ENCODE peak calls at places on chromosomes 1 and 21, in five cellular contexts. One of them, this sample, is unnamed.
A peak's percentile ranks its signal among the peaks of the same experiment; 100 is the strongest.

GRCh38 chr1:22562584-22563551 is at the start of gene EPHA8:
- DNase-seq in A549: no peak
- DNase-seq in body of pancreas: peak; percentile 77
- DNase-seq in heart right ventricle: no peak
- DNase-seq in hepatocyte: no peak
- DNase-seq in this sample: no peak

GRCh38 chr1:98766241-98766640 is 104.7 kb downstream of the SNX7 start:
- DNase-seq in A549: no peak
- DNase-seq in body of pancreas: no peak
- DNase-seq in heart right ventricle: no peak
- DNase-seq in hepatocyte: no peak
- DNase-seq in this sample: no peak

GRCh38 chr21:40447016-40447415 is 399.9 kb downstream of the DSCAM start:
- DNase-seq in A549: no peak
- DNase-seq in body of pancreas: no peak
- DNase-seq in heart right ventricle: no peak
- DNase-seq in hepatocyte: no peak
- DNase-seq in this sample: no peak

GRCh38 chr21:42570362-42570761 is 56.7 kb downstream of the SLC37A1 start:
- DNase-seq in A549: no peak
- DNase-seq in body of pancreas: no peak
- DNase-seq in heart right ventricle: no peak
- DNase-seq in hepatocyte: no peak
- DNase-seq in this sample: peak; percentile 5

GRCh38 chr1:29593601-29594382 is 357.5 kb downstream of the PTPRU start:
- DNase-seq in A549: no peak
- DNase-seq in body of pancreas: no peak
- DNase-seq in heart right ventricle: no peak
- DNase-seq in hepatocyte: no peak
- DNase-seq in this sample: no peak

GRCh38 chr1:15851251-15852035 is 3.9 kb downstream of the SPEN start:
- DNase-seq in A549: no peak
- DNase-seq in body of pancreas: no peak
- DNase-seq in heart right ventricle: no peak
- DNase-seq in hepatocyte: no peak
- DNase-seq in this sample: no peak

GRCh38 chr21:44647222-44647552 is 973 bp downstream of the KRTAP10-11 start:
- DNase-seq in A549: no peak
- DNase-seq in body of pancreas: no peak
- DNase-seq in heart right ventricle: no peak
- DNase-seq in hepatocyte: no peak
- DNase-seq in this sample: no peak

GRCh38 chr1:212607206-212607923 is 1.2 kb upstream of the ATF3 start:
- DNase-seq in A549: no peak
- DNase-seq in body of pancreas: peak; percentile 78
- DNase-seq in heart right ventricle: peak; percentile 35
- DNase-seq in hepatocyte: no peak
- DNase-seq in this sample: peak; percentile 49

GRCh38 chr1:86339014-86339413 is 57.1 kb downstream of the ODF2L start:
- DNase-seq in A549: no peak
- DNase-seq in body of pancreas: no peak
- DNase-seq in heart right ventricle: no peak
- DNase-seq in hepatocyte: no peak
- DNase-seq in this sample: no peak

GRCh38 chr1:23209765-23210164 is 7.5 kb downstream of the HTR1D start:
- DNase-seq in A549: no peak
- DNase-seq in body of pancreas: no peak
- DNase-seq in heart right ventricle: no peak
- DNase-seq in hepatocyte: no peak
- DNase-seq in this sample: no peak

GRCh38 chr1:81582467-81582986 is 218.2 kb upstream of the ADGRL2 start:
- DNase-seq in A549: peak; percentile 0
- DNase-seq in body of pancreas: no peak
- DNase-seq in heart right ventricle: no peak
- DNase-seq in hepatocyte: no peak
- DNase-seq in this sample: no peak

GRCh38 chr1:9672444-9672843 is 20.9 kb downstream of the PIK3CD start:
- DNase-seq in A549: no peak
- DNase-seq in body of pancreas: no peak
- DNase-seq in heart right ventricle: no peak
- DNase-seq in hepatocyte: no peak
- DNase-seq in this sample: no peak

GRCh38 chr21:43917515-43918384 is 52.7 kb downstream of the AGPAT3 start:
- DNase-seq in A549: no peak
- DNase-seq in body of pancreas: no peak
- DNase-seq in heart right ventricle: no peak
- DNase-seq in hepatocyte: no peak
- DNase-seq in this sample: no peak

GRCh38 chr1:39954870-39955546 is at the start of gene MFSD2A:
- DNase-seq in A549: peak; percentile 78
- DNase-seq in body of pancreas: peak; percentile 92
- DNase-seq in heart right ventricle: peak; percentile 91
- DNase-seq in hepatocyte: peak; percentile 90
- DNase-seq in this sample: peak; percentile 88

GRCh38 chr1:23657659-23658275 is 33.8 kb upstream of the RPL11 start:
- DNase-seq in A549: peak; percentile 63
- DNase-seq in body of pancreas: peak; percentile 53
- DNase-seq in heart right ventricle: peak; percentile 34
- DNase-seq in hepatocyte: peak; percentile 65
- DNase-seq in this sample: peak; percentile 39

GRCh38 chr1:202112864-202113689 is 9.6 kb upstream of the GPR37L1 start:
- DNase-seq in A549: peak; percentile 85
- DNase-seq in body of pancreas: peak; percentile 79
- DNase-seq in heart right ventricle: peak; percentile 61
- DNase-seq in hepatocyte: peak; percentile 67
- DNase-seq in this sample: no peak

GRCh38 chr21:33042812-33043211 is 17.1 kb downstream of the OLIG2 start:
- DNase-seq in A549: peak; percentile 45
- DNase-seq in body of pancreas: no peak
- DNase-seq in heart right ventricle: no peak
- DNase-seq in hepatocyte: no peak
- DNase-seq in this sample: no peak

GRCh38 chr21:36441715-36442114 is 38.2 kb downstream of the CLDN14 start:
- DNase-seq in A549: no peak
- DNase-seq in body of pancreas: no peak
- DNase-seq in heart right ventricle: no peak
- DNase-seq in hepatocyte: no peak
- DNase-seq in this sample: no peak

GRCh38 chr1:110058591-110058990 is 11.9 kb downstream of the ALX3 start:
- DNase-seq in A549: no peak
- DNase-seq in body of pancreas: no peak
- DNase-seq in heart right ventricle: no peak
- DNase-seq in hepatocyte: no peak
- DNase-seq in this sample: no peak

GRCh38 chr1:192270398-192270797 is 46.4 kb upstream of the RGS21 start:
- DNase-seq in A549: no peak
- DNase-seq in body of pancreas: no peak
- DNase-seq in heart right ventricle: no peak
- DNase-seq in hepatocyte: no peak
- DNase-seq in this sample: no peak

GRCh38 chr1:245915851-245916250 is 591.2 kb downstream of the SMYD3 start:
- DNase-seq in A549: no peak
- DNase-seq in body of pancreas: no peak
- DNase-seq in heart right ventricle: no peak
- DNase-seq in hepatocyte: no peak
- DNase-seq in this sample: no peak

GRCh38 chr1:183734600-183735036 is 70.3 kb upstream of the RGL1 start:
- DNase-seq in A549: no peak
- DNase-seq in body of pancreas: no peak
- DNase-seq in heart right ventricle: peak; percentile 66
- DNase-seq in hepatocyte: peak; percentile 35
- DNase-seq in this sample: peak; percentile 58

GRCh38 chr1:41674501-41674900 is 190.0 kb upstream of the EDN2 start:
- DNase-seq in A549: no peak
- DNase-seq in body of pancreas: no peak
- DNase-seq in heart right ventricle: no peak
- DNase-seq in hepatocyte: no peak
- DNase-seq in this sample: no peak

GRCh38 chr1:77756052-77756754 is 3.4 kb downstream of the USP33 start:
- DNase-seq in A549: no peak
- DNase-seq in body of pancreas: no peak
- DNase-seq in heart right ventricle: no peak
- DNase-seq in hepatocyte: no peak
- DNase-seq in this sample: no peak

GRCh38 chr1:150973826-150974579 is 632 bp downstream of the CERS2 start:
- DNase-seq in A549: no peak
- DNase-seq in body of pancreas: peak; percentile 47
- DNase-seq in heart right ventricle: peak; percentile 20
- DNase-seq in hepatocyte: peak; percentile 69
- DNase-seq in this sample: peak; percentile 45

GRCh38 chr1:42420911-42421585 is 34.8 kb downstream of the ZMYND12 start:
- DNase-seq in A549: no peak
- DNase-seq in body of pancreas: peak; percentile 80
- DNase-seq in heart right ventricle: peak; percentile 63
- DNase-seq in hepatocyte: peak; percentile 82
- DNase-seq in this sample: peak; percentile 87

GRCh38 chr1:1434131-1434811 is 1.2 kb upstream of the VWA1 start:
- DNase-seq in A549: no peak
- DNase-seq in body of pancreas: peak; percentile 71
- DNase-seq in heart right ventricle: peak; percentile 77
- DNase-seq in hepatocyte: no peak
- DNase-seq in this sample: peak; percentile 76

GRCh38 chr1:181123173-181123572 is 34.7 kb downstream of the IER5 start:
- DNase-seq in A549: no peak
- DNase-seq in body of pancreas: no peak
- DNase-seq in heart right ventricle: no peak
- DNase-seq in hepatocyte: no peak
- DNase-seq in this sample: no peak

GRCh38 chr1:93701619-93702018 is 20.0 kb upstream of the BCAR3 start:
- DNase-seq in A549: peak; percentile 93
- DNase-seq in body of pancreas: no peak
- DNase-seq in heart right ventricle: no peak
- DNase-seq in hepatocyte: peak; percentile 69
- DNase-seq in this sample: no peak

GRCh38 chr1:116167625-116168276 is 56.6 kb downstream of the MAB21L3 start:
- DNase-seq in A549: no peak
- DNase-seq in body of pancreas: peak; percentile 31
- DNase-seq in heart right ventricle: no peak
- DNase-seq in hepatocyte: peak; percentile 69
- DNase-seq in this sample: no peak

GRCh38 chr1:157882560-157882959 is 41.0 kb upstream of the CD5L start:
- DNase-seq in A549: no peak
- DNase-seq in body of pancreas: no peak
- DNase-seq in heart right ventricle: no peak
- DNase-seq in hepatocyte: no peak
- DNase-seq in this sample: no peak

GRCh38 chr1:228312091-228312764 is 94.4 kb downstream of the TRIM11 start:
- DNase-seq in A549: no peak
- DNase-seq in body of pancreas: no peak
- DNase-seq in heart right ventricle: no peak
- DNase-seq in hepatocyte: no peak
- DNase-seq in this sample: no peak

GRCh38 chr1:180584869-180585268 is 26.1 kb downstream of the OVAAL start:
- DNase-seq in A549: no peak
- DNase-seq in body of pancreas: no peak
- DNase-seq in heart right ventricle: no peak
- DNase-seq in hepatocyte: no peak
- DNase-seq in this sample: no peak

GRCh38 chr1:97623220-97623619 is 297.6 kb downstream of the DPYD start:
- DNase-seq in A549: no peak
- DNase-seq in body of pancreas: no peak
- DNase-seq in heart right ventricle: no peak
- DNase-seq in hepatocyte: no peak
- DNase-seq in this sample: no peak

GRCh38 chr1:154104433-154105082 is 50.3 kb downstream of the NUP210L start:
- DNase-seq in A549: no peak
- DNase-seq in body of pancreas: no peak
- DNase-seq in heart right ventricle: no peak
- DNase-seq in hepatocyte: peak; percentile 11
- DNase-seq in this sample: no peak

GRCh38 chr1:203268901-203269653 is 36.2 kb upstream of the BTG2 start:
- DNase-seq in A549: peak; percentile 84
- DNase-seq in body of pancreas: peak; percentile 43
- DNase-seq in heart right ventricle: no peak
- DNase-seq in hepatocyte: peak; percentile 90
- DNase-seq in this sample: peak; percentile 55
- H3K4me3 ChIP-seq in A549: no peak overlapping the region
- H3K4me3 ChIP-seq in body of pancreas: no peak overlapping the region
- H3K4me3 ChIP-seq in heart right ventricle: no peak overlapping the region
- H3K4me3 ChIP-seq in hepatocyte: no peak overlapping the region
- H3K4me3 ChIP-seq in this sample: no peak overlapping the region

DNA sequence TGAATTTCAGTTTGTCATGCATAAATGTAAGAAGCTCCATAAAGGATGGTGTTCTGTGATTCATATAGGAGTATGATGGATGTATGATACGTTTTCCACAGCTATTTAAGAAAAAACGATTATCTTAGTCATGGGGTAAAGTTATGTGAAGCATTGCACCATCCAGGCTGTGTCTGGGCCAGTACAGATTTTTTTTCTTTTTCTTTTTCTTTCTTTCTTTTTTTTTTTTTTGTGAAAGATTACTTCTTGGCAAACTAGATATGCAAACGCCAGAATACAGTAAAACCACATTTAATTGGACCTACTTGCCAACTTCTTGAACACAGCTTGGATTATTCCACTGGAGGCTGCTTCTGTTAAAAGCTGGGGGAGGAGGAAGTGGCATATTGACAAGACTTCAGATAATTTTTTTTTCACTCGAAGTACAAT is 14.9 kb downstream of the ZBTB18 start:
- DNase-seq in A549: no peak
- DNase-seq in body of pancreas: no peak
- DNase-seq in heart right ventricle: no peak
- DNase-seq in hepatocyte: no peak
- DNase-seq in this sample: no peak
- H3K27ac ChIP-seq in A549: peak overlapping the region; percentile 41
- H3K27ac ChIP-seq in body of pancreas: no peak overlapping the region
- H3K27ac ChIP-seq in heart right ventricle: no peak overlapping the region
- H3K27ac ChIP-seq in hepatocyte: peak overlapping the region; percentile 77
- H3K27ac ChIP-seq in this sample: no peak overlapping the region

GRCh38 chr1:161021959-161022332 is 994 bp upstream of the F11R start:
- DNase-seq in A549: peak; percentile 58
- DNase-seq in body of pancreas: no peak
- DNase-seq in heart right ventricle: no peak
- DNase-seq in hepatocyte: no peak
- DNase-seq in this sample: no peak
- H3K4me3 ChIP-seq in A549: peak overlapping the region; percentile 67
- H3K4me3 ChIP-seq in body of pancreas: no peak overlapping the region
- H3K4me3 ChIP-seq in heart right ventricle: no peak overlapping the region
- H3K4me3 ChIP-seq in hepatocyte: no peak overlapping the region
- H3K4me3 ChIP-seq in this sample: no peak overlapping the region

GRCh38 chr21:35086357-35086756 is 37.3 kb upstream of the RUNX1 start:
- DNase-seq in A549: no peak
- DNase-seq in body of pancreas: no peak
- DNase-seq in heart right ventricle: no peak
- DNase-seq in hepatocyte: no peak
- DNase-seq in this sample: no peak

GRCh38 chr21:35088235-35088865 is 39.2 kb upstream of the RUNX1 start:
- DNase-seq in A549: no peak
- DNase-seq in body of pancreas: no peak
- DNase-seq in heart right ventricle: no peak
- DNase-seq in hepatocyte: no peak
- DNase-seq in this sample: no peak

GRCh38 chr21:35083246-35083645 is 34.1 kb upstream of the RUNX1 start:
- DNase-seq in A549: no peak
- DNase-seq in body of pancreas: no peak
- DNase-seq in heart right ventricle: no peak
- DNase-seq in hepatocyte: no peak
- DNase-seq in this sample: no peak

GRCh38 chr21:35090403-35090802 is 41.3 kb upstream of the RUNX1 start:
- DNase-seq in A549: no peak
- DNase-seq in body of pancreas: no peak
- DNase-seq in heart right ventricle: no peak
- DNase-seq in hepatocyte: no peak
- DNase-seq in this sample: no peak

GRCh38 chr21:35084869-35085268 is 35.8 kb upstream of the RUNX1 start:
- DNase-seq in A549: peak; percentile 33
- DNase-seq in body of pancreas: no peak
- DNase-seq in heart right ventricle: no peak
- DNase-seq in hepatocyte: no peak
- DNase-seq in this sample: no peak
- H3K27ac ChIP-seq in A549: no peak overlapping the region
- H3K27ac ChIP-seq in body of pancreas: no peak overlapping the region
- H3K27ac ChIP-seq in heart right ventricle: no peak overlapping the region
- H3K27ac ChIP-seq in hepatocyte: no peak overlapping the region
- H3K27ac ChIP-seq in this sample: no peak overlapping the region